ENCODE peak calls at places on chromosomes 5 and 9, in ten cellular contexts. Q is SW 1271; G is stimulated activated CD8-positive, alpha-beta memory T cell treated with anti-CD3 and anti-CD28 coated beads, Interleukin-2, amount 100 ng/mL, for 1 hour; J is WTC11; S is activated gamma-delta T cell treated with Interleukin-2 at 50 U/mL for 16 hours; C is skeletal muscle cell; H is AG10803; N is C1 segment of cervical spinal cord; P is naive thymus-derived CD4-positive, alpha-beta T cell; Y is activated CD4-positive, CD25-positive, alpha-beta regulatory T cell treated with anti-CD3 and anti-CD28 coated beads, Interleukin-2, amount 50 U/mL, for 72 hours. B is an unnamed sample.

GRCh38 chr5:69305512-69305911 is 27.1 kb downstream of the CCDC125 start:
- DNase-seq in S (no peak), J (no peak), Y (no peak), G (no peak), H (no peak), Q (no peak), C (no peak), P (no peak), N (no peak), B (no peak)

GRCh38 chr5:6722015-6722414 is 8.8 kb downstream of the TENT4A start:
- DNase-seq in P (no peak), J (no peak), S (no peak), N (no peak), C (no peak), H (peak; percentile 17), Q (no peak), Y (no peak), G (no peak), B (no peak)

GRCh38 chr5:54415147-54415546 is 40.4 kb upstream of the HSPB3 start:
- DNase-seq in H (no peak), J (no peak), Y (no peak), N (no peak), Q (no peak), C (no peak), P (no peak), G (no peak), S (no peak), B (peak; percentile 37)

GRCh38 chr9:25964239-25964638 is 286.0 kb upstream of the TUSC1 start:
- DNase-seq in N (no peak), Y (no peak), Q (no peak), J (peak; percentile 40), P (no peak), C (peak; percentile 48), S (no peak), H (peak; percentile 84), G (no peak), B (peak; percentile 72)

GRCh38 chr5:31218978-31219377 is 25.5 kb downstream of the CDH6 start:
- DNase-seq in J (no peak), C (no peak), N (no peak), P (no peak), G (no peak), Y (no peak), S (no peak), H (no peak), Q (no peak), B (no peak)

GRCh38 chr5:14775857-14776256 is 95.7 kb downstream of the ANKH start:
- DNase-seq in Y (no peak), C (peak; percentile 25), H (peak; percentile 18), J (no peak), N (no peak), S (no peak), G (no peak), P (no peak), Q (no peak), B (peak; percentile 84)

GRCh38 chr5:170495796-170496195 is 8.0 kb upstream of the KCNIP1 start:
- DNase-seq in S (no peak), G (no peak), J (no peak), N (no peak), Y (no peak), C (no peak), Q (no peak), H (no peak), P (no peak), B (peak; percentile 55)

GRCh38 chr5:44506561-44506960 is 117.3 kb upstream of the FGF10 start:
- DNase-seq in S (no peak), C (no peak), J (no peak), Q (no peak), N (no peak), P (no peak), Y (no peak), H (no peak), G (no peak), B (no peak)

GRCh38 chr9:13942695-13943094 is 371.2 kb downstream of the NFIB start:
- DNase-seq in P (no peak), J (no peak), C (peak; percentile 95), S (no peak), N (no peak), Y (no peak), G (no peak), Q (peak; percentile 1), H (peak; percentile 89), B (peak; percentile 98)

GRCh38 chr9:95005276-95006141 is 279.0 kb downstream of the AOPEP start:
- DNase-seq in G (no peak), J (no peak), C (no peak), S (no peak), P (no peak), Y (no peak), Q (no peak), H (no peak), N (no peak), B (peak; percentile 35)

GRCh38 chr5:74864823-74865222 is 1.4 kb downstream of the FAM169A start:
- DNase-seq in Q (no peak), G (no peak), Y (no peak), H (no peak), C (no peak), S (no peak), N (no peak), P (no peak), J (no peak), B (peak; percentile 68)

GRCh38 chr5:81365541-81365940 is 28.4 kb downstream of the ACOT12 start:
- DNase-seq in J (no peak), P (no peak), C (no peak), Q (no peak), N (no peak), Y (no peak), G (no peak), S (no peak), H (no peak), B (no peak)

GRCh38 chr9:133252301-133252776 is 22.7 kb downstream of the ABO start:
- DNase-seq in N (no peak), Q (no peak), G (no peak), C (no peak), P (no peak), Y (no peak), S (no peak), H (no peak), J (no peak), B (peak; percentile 32)

GRCh38 chr5:115241881-115242642 is 20.6 kb downstream of the PGGT1B start:
- DNase-seq in Y (no peak), Q (no peak), J (no peak), C (no peak), S (no peak), G (no peak), N (no peak), P (no peak), H (no peak), B (peak; percentile 35)

GRCh38 chr5:120388016-120388781 is 75.9 kb upstream of the PRR16 start:
- DNase-seq in S (no peak), P (no peak), Q (peak; percentile 55), H (peak; percentile 94), Y (no peak), G (no peak), N (no peak), C (peak; percentile 87), J (no peak), B (peak; percentile 72)

GRCh38 chr9:95515272-95516113 is 1.3 kb downstream of the PTCH1 start:
- DNase-seq in J (peak; percentile 58), C (no peak), S (peak; percentile 20), G (no peak), H (no peak), Y (no peak), N (no peak), P (peak; percentile 38), Q (no peak), B (no peak)

GRCh38 chr9:113579270-113580040 is 115.9 kb downstream of the RGS3 start:
- DNase-seq in Q (no peak), P (peak; percentile 11), S (peak; percentile 34), C (no peak), Y (no peak), N (no peak), J (no peak), H (no peak), G (no peak), B (no peak)

GRCh38 chr5:133293953-133294352 is 242.1 kb downstream of the HSPA4 start:
- DNase-seq in N (no peak), H (no peak), P (no peak), C (no peak), G (no peak), Y (no peak), S (no peak), Q (no peak), J (no peak), B (no peak)

GRCh38 chr9:135282001-135282731 is 194.7 kb downstream of the OLFM1 start:
- DNase-seq in C (no peak), H (peak; percentile 11), Y (no peak), S (no peak), P (no peak), G (no peak), Q (no peak), N (peak; percentile 59), J (no peak), B (peak; percentile 36)

GRCh38 chr9:131349881-131350563 is 43.9 kb upstream of the PRRC2B start:
- DNase-seq in Q (peak; percentile 45), G (peak; percentile 68), C (peak; percentile 33), P (peak; percentile 85), H (peak; percentile 82), Y (peak; percentile 84), J (peak; percentile 96), N (peak; percentile 76), S (peak; percentile 87), B (peak; percentile 85)

GRCh38 chr5:54249210-54250028 is 61.0 kb downstream of the ARL15 start:
- DNase-seq in C (peak; percentile 20), P (peak; percentile 22), Q (no peak), S (peak; percentile 33), H (peak; percentile 59), G (no peak), J (no peak), Y (no peak), N (no peak), B (no peak)

GRCh38 chr9:116432051-116432450 is 255.1 kb upstream of the TRIM32 start:
- DNase-seq in J (no peak), Q (no peak), H (no peak), Y (no peak), P (no peak), G (no peak), S (no peak), N (no peak), C (no peak), B (no peak)

GRCh38 chr9:91680129-91680528 is 256.5 kb upstream of the NFIL3 start:
- DNase-seq in C (no peak), Q (no peak), G (no peak), H (no peak), S (no peak), Y (no peak), J (no peak), P (no peak), N (no peak), B (no peak)

GRCh38 chr9:79629721-79630120 is 58.0 kb downstream of the TLE4 start:
- DNase-seq in N (no peak), H (no peak), G (no peak), Q (no peak), P (no peak), Y (no peak), S (no peak), C (no peak), J (no peak), B (no peak)

GRCh38 chr9:15400281-15400941 is 22.3 kb upstream of the SNAPC3 start:
- DNase-seq in J (no peak), C (no peak), G (no peak), P (no peak), N (no peak), Y (no peak), S (no peak), Q (no peak), H (no peak), B (no peak)

GRCh38 chr5:157541452-157542118 is 34.0 kb downstream of the ADAM19 start:
- DNase-seq in C (no peak), Q (no peak), N (no peak), P (no peak), Y (no peak), G (no peak), S (no peak), J (no peak), H (no peak), B (no peak)